ENCODE peak calls at places on chromosome 10, in ten cellular contexts. D is fibroblast of lung, R is cardiac muscle cell, X is heart left ventricle, F is AG04449, I is H7, H is left ventricle myocardium inferior, A is mammary epithelial cell, Z is astrocyte of the spinal cord, U is GM12864. E is an unnamed sample.

GRCh38 chr10:70440296-70441160 is 953 bp downstream of the NODAL start:
- DNase-seq in D (no peak), R (no peak), X (no peak), F (no peak), I (peak), H (no peak), A (no peak), Z (no peak), U (no peak), E (no peak)

GRCh38 chr10:88975377-88975720 is 15.2 kb upstream of the FAS start:
- DNase-seq in D (no peak), R (no peak), X (no peak), F (no peak), I (no peak), H (no peak), A (no peak), Z (no peak), U (no peak), E (no peak)

GRCh38 chr10:76788093-76788811 is 849.4 kb downstream of the KCNMA1 start:
- DNase-seq in D (no peak), R (no peak), X (no peak), F (no peak), I (no peak), H (no peak), A (no peak), Z (no peak), U (no peak), E (no peak)

GRCh38 chr10:23433710-23434109 is 5.2 kb upstream of the OTUD1 start:
- DNase-seq in D (no peak), R (no peak), X (no peak), F (no peak), I (no peak), H (no peak), A (no peak), Z (no peak), U (no peak), E (no peak)

GRCh38 chr10:101397140-101397539 is 43.2 kb downstream of the BTRC start:
- DNase-seq in D (peak), R (peak), X (no peak), F (no peak), I (peak), H (no peak), A (peak), Z (peak), U (no peak), E (peak)

GRCh38 chr10:27242951-27243551 is 2.5 kb upstream of the ACBD5 start:
- DNase-seq in D (peak), R (peak), X (no peak), F (no peak), I (peak), H (peak), A (peak), Z (peak), U (peak), E (peak)

GRCh38 chr10:71219918-71220688 is 7.7 kb downstream of the UNC5B start:
- DNase-seq in D (no peak), R (no peak), X (no peak), F (no peak), I (no peak), H (no peak), A (no peak), Z (no peak), U (no peak), E (no peak)

GRCh38 chr10:99850041-99850766 is 67.8 kb downstream of the ABCC2 start:
- DNase-seq in D (no peak), R (no peak), X (no peak), F (no peak), I (peak), H (no peak), A (no peak), Z (no peak), U (no peak), E (no peak)

GRCh38 chr10:73867126-73867807 is 7.1 kb downstream of the CAMK2G start:
- DNase-seq in D (no peak), R (no peak), X (peak), F (no peak), I (peak), H (no peak), A (no peak), Z (no peak), U (no peak), E (no peak)

GRCh38 chr10:128040096-128040495 is 86.1 kb downstream of the MKI67 start:
- DNase-seq in D (no peak), R (no peak), X (no peak), F (no peak), I (no peak), H (no peak), A (no peak), Z (no peak), U (no peak), E (no peak)

GRCh38 chr10:102241037-102241443 is 272 bp downstream of the PITX3 start:
- DNase-seq in D (no peak), R (no peak), X (no peak), F (no peak), I (peak), H (no peak), A (no peak), Z (no peak), U (no peak), E (no peak)

GRCh38 chr10:77160679-77161078 is 476.9 kb downstream of the KCNMA1 start:
- DNase-seq in D (peak), R (peak), X (no peak), F (peak), I (no peak), H (no peak), A (peak), Z (peak), U (no peak), E (peak)

GRCh38 chr10:34547283-34547682 is 267.8 kb downstream of the PARD3 start:
- DNase-seq in D (peak), R (no peak), X (no peak), F (peak), I (no peak), H (no peak), A (no peak), Z (no peak), U (no peak), E (no peak)

GRCh38 chr10:52452600-52453493 is 138.8 kb downstream of the DKK1 start:
- DNase-seq in D (no peak), R (no peak), X (no peak), F (no peak), I (no peak), H (no peak), A (no peak), Z (no peak), U (no peak), E (no peak)

GRCh38 chr10:122618461-122619165 is 58.1 kb downstream of the DMBT1 start:
- DNase-seq in D (no peak), R (no peak), X (no peak), F (no peak), I (no peak), H (no peak), A (no peak), Z (no peak), U (no peak), E (no peak)

GRCh38 chr10:102643346-102644065 is 773 bp upstream of the TRIM8 start:
- DNase-seq in D (peak), R (peak), X (peak), F (no peak), I (peak), H (peak), A (peak), Z (peak), U (no peak), E (peak)

GRCh38 chr10:86600296-86600695 is 54.1 kb upstream of the OPN4 start:
- DNase-seq in D (no peak), R (no peak), X (no peak), F (no peak), I (no peak), H (no peak), A (no peak), Z (no peak), U (no peak), E (peak)

GRCh38 chr10:90912176-90912575 is 8.7 kb downstream of the ANKRD1 start:
- DNase-seq in D (no peak), R (no peak), X (no peak), F (no peak), I (no peak), H (no peak), A (peak), Z (no peak), U (no peak), E (no peak)

GRCh38 chr10:43259981-43260761 is 6.7 kb downstream of the RASGEF1A start:
- DNase-seq in D (no peak), R (peak), X (peak), F (no peak), I (peak), H (peak), A (peak), Z (no peak), U (no peak), E (peak)

GRCh38 chr10:31912289-31912688 is 16.3 kb downstream of the ARHGAP12 start:
- DNase-seq in D (peak), R (peak), X (no peak), F (no peak), I (no peak), H (no peak), A (peak), Z (peak), U (no peak), E (peak)

GRCh38 chr10:75034131-75034512 is 77.3 kb upstream of the SAMD8 start:
- DNase-seq in D (no peak), R (no peak), X (no peak), F (no peak), I (no peak), H (no peak), A (no peak), Z (no peak), U (no peak), E (peak)

GRCh38 chr10:108388716-108389115 is 1224.2 kb upstream of the SORCS1 start:
- DNase-seq in D (no peak), R (no peak), X (no peak), F (no peak), I (no peak), H (no peak), A (no peak), Z (no peak), U (no peak), E (peak)

GRCh38 chr10:11823122-11823988 is at the start of gene PROSER2:
- DNase-seq in D (peak), R (peak), X (no peak), F (no peak), I (peak), H (peak), A (peak), Z (peak), U (no peak), E (peak)

GRCh38 chr10:101843032-101843991 is at the start of gene KCNIP2:
- DNase-seq in D (no peak), R (no peak), X (peak), F (no peak), I (peak), H (peak), A (no peak), Z (no peak), U (no peak), E (no peak)

GRCh38 chr10:23439452-23439919 is 611 bp downstream of the OTUD1 start:
- DNase-seq in D (no peak), R (peak), X (no peak), F (no peak), I (no peak), H (peak), A (no peak), Z (no peak), U (no peak), E (no peak)

GRCh38 chr10:105797234-105797890 is 1156.3 kb downstream of the SORCS3 start:
- DNase-seq in D (no peak), R (peak), X (no peak), F (no peak), I (peak), H (no peak), A (peak), Z (peak), U (no peak), E (peak)

GRCh38 chr10:8133146-8133545 is 78.7 kb downstream of the GATA3 start:
- DNase-seq in D (no peak), R (no peak), X (no peak), F (no peak), I (no peak), H (no peak), A (peak), Z (peak), U (peak), E (no peak)

GRCh38 chr10:49381111-49381900 is 14.6 kb downstream of the DRGX start:
- DNase-seq in D (no peak), R (no peak), X (no peak), F (no peak), I (no peak), H (no peak), A (no peak), Z (no peak), U (no peak), E (no peak)

GRCh38 chr10:104104418-104104817 is 17.6 kb upstream of the SFR1 start:
- DNase-seq in D (no peak), R (no peak), X (no peak), F (no peak), I (no peak), H (no peak), A (no peak), Z (no peak), U (no peak), E (no peak)

GRCh38 chr10:110842305-110842952 is 29.3 kb upstream of the PDCD4 start:
- DNase-seq in D (no peak), R (no peak), X (no peak), F (no peak), I (no peak), H (no peak), A (no peak), Z (no peak), U (no peak), E (no peak)
- H3K4me3 ChIP-seq in D (no peak), R (no peak), X (no peak), F (no peak), I (no peak), H (no peak), A (no peak), Z (no peak), U (peak), E (no peak)

DNA sequence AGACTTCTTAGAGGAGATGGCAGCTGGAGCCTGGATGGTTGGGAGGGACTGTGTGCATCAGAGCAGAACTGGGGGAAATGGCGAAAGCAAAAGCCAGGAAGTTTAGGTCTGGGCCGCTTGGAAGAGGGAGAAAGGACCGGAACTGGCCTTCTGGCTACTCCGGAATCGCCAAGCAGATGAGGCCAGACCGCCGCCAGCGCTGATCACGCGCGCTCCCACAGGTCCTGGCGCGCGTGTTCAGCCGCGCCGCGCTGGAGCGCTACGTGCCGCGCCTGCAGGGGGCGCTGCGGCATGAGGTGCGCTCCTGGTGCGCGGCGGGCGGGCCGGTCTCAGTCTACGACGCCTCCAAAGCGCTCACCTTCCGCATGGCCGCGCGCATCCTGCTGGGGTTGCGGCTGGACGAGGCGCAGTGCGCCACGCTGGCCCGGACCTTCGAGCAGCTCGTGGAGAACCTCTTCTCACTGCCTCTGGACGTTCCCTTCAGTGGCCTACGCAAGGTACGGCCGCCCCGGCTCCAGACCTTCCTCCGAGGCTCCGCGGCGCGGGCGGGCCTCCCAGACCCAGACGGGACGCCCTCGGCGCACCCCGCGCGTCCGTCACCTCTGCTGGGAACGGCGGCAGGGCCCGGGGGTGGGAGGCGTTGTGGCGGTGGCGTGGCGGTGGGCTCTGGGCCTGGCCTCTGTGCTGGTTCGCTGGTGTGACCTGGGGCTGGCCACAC is 2.1 kb downstream of the CYP26C1 start:
- DNase-seq in D (peak), R (peak), X (no peak), F (no peak), I (peak), H (no peak), A (peak), Z (no peak), U (no peak), E (peak)
- H3K4me3 ChIP-seq in D (peak), R (peak), X (peak), F (peak), I (peak), H (peak), A (no peak), Z (no peak), U (peak), E (peak)

GRCh38 chr10:132421377-132422168 is 24.6 kb downstream of the PWWP2B start:
- DNase-seq in D (peak), R (peak), X (peak), F (no peak), I (peak), H (peak), A (no peak), Z (no peak), U (no peak), E (no peak)

GRCh38 chr10:132422931-132423813 is 26.2 kb downstream of the PWWP2B start:
- DNase-seq in D (peak), R (no peak), X (no peak), F (no peak), I (no peak), H (no peak), A (no peak), Z (no peak), U (no peak), E (no peak)

GRCh38 chr10:132420469-132421376 is 23.7 kb downstream of the PWWP2B start:
- DNase-seq in D (peak), R (no peak), X (peak), F (no peak), I (peak), H (no peak), A (no peak), Z (no peak), U (no peak), E (no peak)

GRCh38 chr10:132423966-132424847 is 27.2 kb downstream of the PWWP2B start:
- DNase-seq in D (no peak), R (no peak), X (no peak), F (no peak), I (no peak), H (no peak), A (peak), Z (no peak), U (no peak), E (no peak)

DNA sequence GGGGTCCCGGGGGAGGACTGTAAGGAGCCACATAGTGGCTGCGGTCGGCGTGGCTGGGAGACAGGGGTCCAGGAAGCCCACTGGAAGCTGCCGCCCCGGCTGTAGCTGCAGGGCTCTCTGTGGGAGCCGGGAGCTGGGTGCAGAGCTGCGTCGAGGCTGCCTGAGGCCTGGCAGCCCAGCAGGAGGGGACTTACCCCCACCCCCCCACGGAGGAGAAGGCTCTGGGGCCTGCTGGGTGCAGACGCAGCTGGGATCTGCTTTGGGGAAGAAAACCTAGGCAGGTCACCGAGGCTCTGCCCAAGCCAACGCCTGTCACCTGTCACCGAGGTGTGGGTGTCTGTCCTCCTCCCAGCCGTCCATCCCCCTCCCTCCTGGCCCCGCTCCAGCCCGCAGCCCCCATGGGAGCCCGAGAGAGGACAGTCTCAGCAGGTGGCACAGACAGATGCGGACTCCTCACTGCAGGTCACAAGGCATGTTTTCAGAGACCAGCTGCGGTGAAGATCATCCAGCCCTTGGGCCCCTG is 25.2 kb downstream of the PWWP2B start:
- DNase-seq in D (no peak), R (no peak), X (no peak), F (no peak), I (peak), H (no peak), A (no peak), Z (no peak), U (no peak), E (no peak)
- H3K4me3 ChIP-seq in D (no peak), R (no peak), X (no peak), F (no peak), I (no peak), H (peak), A (no peak), Z (no peak), U (no peak), E (no peak)

GRCh38 chr10:124632566-124632965 is 111.6 kb downstream of the FAM53B start:
- DNase-seq in D (peak), R (no peak), X (no peak), F (no peak), I (no peak), H (no peak), A (peak), Z (no peak), U (no peak), E (no peak)
- H3K4me3 ChIP-seq in D (no peak), R (no peak), X (no peak), F (no peak), I (no peak), H (no peak), A (no peak), Z (no peak), U (no peak), E (no peak)

GRCh38 chr10:78321500-78321899 is 287.8 kb downstream of the RPS24 start:
- DNase-seq in D (no peak), R (no peak), X (no peak), F (no peak), I (peak), H (no peak), A (no peak), Z (no peak), U (no peak), E (no peak)
- H3K4me3 ChIP-seq in D (no peak), R (no peak), X (no peak), F (no peak), I (no peak), H (no peak), A (no peak), Z (no peak), U (no peak), E (no peak)

DNA sequence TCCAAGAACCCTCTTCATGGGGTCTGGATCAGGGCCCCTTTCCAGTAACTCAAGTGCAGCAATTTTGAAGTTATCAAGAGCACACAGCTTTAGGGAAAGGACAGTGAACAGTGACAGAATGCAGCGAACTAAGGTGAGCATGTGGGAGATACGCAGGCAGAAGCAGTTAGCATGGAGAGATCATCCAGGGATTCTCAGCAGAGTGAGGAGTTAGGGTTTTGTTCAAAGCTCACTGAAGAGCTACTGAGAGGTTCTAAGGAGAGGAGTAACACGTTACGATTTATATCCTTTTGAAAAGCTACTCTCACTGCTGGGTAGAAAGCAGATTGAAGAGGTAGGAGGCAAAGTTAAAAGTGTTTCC is 83.6 kb upstream of the MPP7 start:
- DNase-seq in D (no peak), R (no peak), X (no peak), F (no peak), I (no peak), H (no peak), A (no peak), Z (no peak), U (no peak), E (no peak)
- H3K4me3 ChIP-seq in D (no peak), R (no peak), X (no peak), F (no peak), I (no peak), H (no peak), A (no peak), Z (no peak), U (no peak), E (no peak)

GRCh38 chr10:132109341-132110072 is 43.8 kb downstream of the JAKMIP3 start:
- DNase-seq in D (peak), R (peak), X (peak), F (no peak), I (no peak), H (peak), A (no peak), Z (no peak), U (no peak), E (peak)

GRCh38 chr10:132111121-132111731 is 45.5 kb downstream of the JAKMIP3 start:
- DNase-seq in D (no peak), R (no peak), X (peak), F (no peak), I (no peak), H (peak), A (no peak), Z (no peak), U (no peak), E (no peak)

GRCh38 chr10:132111871-132112341 is 46.2 kb downstream of the JAKMIP3 start:
- DNase-seq in D (no peak), R (no peak), X (peak), F (no peak), I (no peak), H (peak), A (no peak), Z (no peak), U (no peak), E (no peak)

GRCh38 chr10:132110091-132110490 is 44.3 kb downstream of the JAKMIP3 start:
- DNase-seq in D (no peak), R (no peak), X (peak), F (no peak), I (no peak), H (peak), A (no peak), Z (no peak), U (no peak), E (no peak)

DNA sequence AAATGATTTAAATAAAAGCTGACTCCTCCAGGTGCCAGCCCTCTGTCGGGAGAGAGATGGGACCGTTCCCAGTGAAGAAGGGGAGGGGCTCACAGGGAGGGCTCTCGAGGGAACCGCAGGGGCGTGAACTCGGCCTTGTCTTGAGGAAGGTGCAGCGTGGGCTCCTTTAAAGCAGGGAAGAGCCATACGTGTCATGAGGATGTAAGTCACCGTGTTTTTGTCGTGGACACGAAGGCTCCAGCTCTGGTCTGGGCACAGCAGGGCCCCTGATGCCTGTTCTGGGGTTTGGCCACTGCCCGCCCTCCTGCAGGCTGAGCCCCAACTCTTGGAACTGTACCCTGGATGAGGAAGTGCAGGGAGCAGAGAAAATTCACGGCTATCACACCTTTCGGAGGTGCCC is 45.0 kb downstream of the JAKMIP3 start:
- DNase-seq in D (no peak), R (no peak), X (peak), F (no peak), I (no peak), H (peak), A (no peak), Z (no peak), U (no peak), E (no peak)
- H3K4me3 ChIP-seq in D (no peak), R (no peak), X (no peak), F (no peak), I (no peak), H (no peak), A (no peak), Z (no peak), U (no peak), E (no peak)

GRCh38 chr10:18313146-18313542 is 172.9 kb downstream of the CACNB2 start:
- DNase-seq in D (no peak), R (no peak), X (no peak), F (no peak), I (no peak), H (no peak), A (no peak), Z (no peak), U (no peak), E (no peak)
- H3K4me3 ChIP-seq in D (no peak), R (no peak), X (no peak), F (no peak), I (no peak), H (peak), A (no peak), Z (no peak), U (no peak), E (no peak)